ENCODE peak calls at places on chromosome 19, in eight cellular contexts. G is retinal pigment epithelial cell; F is CD8-positive, alpha-beta memory T cell; O is posterior vena cava; Y is aorta; N is NB4; W is non-pigmented ciliary epithelial cell; Q is astrocyte of the spinal cord. K is an unnamed sample.

GRCh38 chr19:57348136-57348535 is 2.9 kb upstream of the ZNF304 start:
- DNase-seq in N (no peak), G (no peak), W (peak; percentile 10), Q (no peak), F (no peak), O (no peak), Y (no peak), K (no peak)

GRCh38 chr19:52691215-52691610 is 43.6 kb downstream of the ZNF611 start:
- DNase-seq in Y (no peak), Q (no peak), O (no peak), N (no peak), W (no peak), G (no peak), F (no peak), K (no peak)

GRCh38 chr19:17680235-17680722 is 7.9 kb downstream of the UNC13A start:
- DNase-seq in O (peak; percentile 95), N (peak; percentile 85), Q (peak; percentile 26), G (peak; percentile 21), W (no peak), Y (peak; percentile 95), F (peak; percentile 50), K (no peak)

GRCh38 chr19:30896551-30896950 is 452.7 kb downstream of the TSHZ3 start:
- DNase-seq in W (no peak), Q (no peak), F (no peak), G (no peak), O (no peak), N (no peak), Y (no peak), K (no peak)

GRCh38 chr19:48623556-48624066 is 4.3 kb downstream of the SPHK2 start:
- DNase-seq in Q (no peak), Y (no peak), W (no peak), F (no peak), O (no peak), G (no peak), N (no peak), K (no peak)

GRCh38 chr19:31451686-31452325 is 102.6 kb upstream of the TSHZ3 start:
- DNase-seq in G (no peak), O (no peak), W (peak; percentile 43), Q (no peak), Y (no peak), N (no peak), F (no peak), K (no peak)

GRCh38 chr19:42596391-42597071 is 1.8 kb upstream of the CEACAM8 start:
- DNase-seq in W (no peak), F (peak; percentile 29), N (peak; percentile 8), Y (no peak), O (no peak), G (no peak), Q (no peak), K (peak; percentile 16)

GRCh38 chr19:50909240-50910070 is 1.7 kb downstream of the KLK4 start:
- DNase-seq in W (no peak), O (no peak), Q (no peak), G (no peak), Y (no peak), F (no peak), N (peak; percentile 33), K (peak; percentile 77)

GRCh38 chr19:39382991-39383828 is 7.7 kb downstream of the PAF1 start:
- DNase-seq in Q (no peak), Y (no peak), F (no peak), W (no peak), N (no peak), G (no peak), O (no peak), K (no peak)

GRCh38 chr19:52307275-52307674 is 10.3 kb downstream of the ZNF480 start:
- DNase-seq in N (peak; percentile 43), Y (no peak), O (no peak), F (no peak), G (no peak), W (no peak), Q (peak; percentile 43), K (no peak)

GRCh38 chr19:16018801-16019551 is 57.3 kb upstream of the TPM4 start:
- DNase-seq in G (no peak), O (peak; percentile 60), Y (peak; percentile 56), W (no peak), N (no peak), F (no peak), Q (no peak), K (no peak)

GRCh38 chr19:2016041-2016807 is 710 bp upstream of the BTBD2 start:
- DNase-seq in W (no peak), O (peak; percentile 87), N (peak; percentile 57), F (peak; percentile 52), G (no peak), Y (peak; percentile 87), Q (peak; percentile 80), K (no peak)